ENCODE peak calls at places on chromosomes 6 and 20, in seven cellular contexts. One of them, this sample, is unnamed.

GRCh38 chr6:129140571-129140970 is 257.6 kb downstream of the LAMA2 start:
- DNase-seq in GM12892: no peak
- DNase-seq in H1: no peak
- DNase-seq in SK-N-SH: no peak
- DNase-seq in HepG2: no peak
- DNase-seq in GM12878: no peak
- DNase-seq in K562: no peak
- DNase-seq in this sample: no peak

GRCh38 chr6:121247386-121247785 is 86.9 kb downstream of the TBC1D32 start:
- DNase-seq in GM12892: no peak
- DNase-seq in H1: no peak
- DNase-seq in SK-N-SH: no peak
- DNase-seq in HepG2: no peak
- DNase-seq in GM12878: no peak
- DNase-seq in K562: no peak
- DNase-seq in this sample: no peak

GRCh38 chr6:47147175-47147727 is 105.1 kb upstream of the ADGRF1 start:
- DNase-seq in GM12892: no peak
- DNase-seq in H1: no peak
- DNase-seq in SK-N-SH: no peak
- DNase-seq in HepG2: peak; percentile 50
- DNase-seq in GM12878: no peak
- DNase-seq in K562: no peak
- DNase-seq in this sample: no peak

GRCh38 chr6:146029573-146030184 is 817 bp downstream of the GRM1 start:
- DNase-seq in GM12892: no peak
- DNase-seq in H1: no peak
- DNase-seq in SK-N-SH: peak; percentile 24
- DNase-seq in HepG2: no peak
- DNase-seq in GM12878: no peak
- DNase-seq in K562: no peak
- DNase-seq in this sample: no peak

GRCh38 chr20:56630086-56630493 is 984 bp downstream of the TFAP2C start:
- DNase-seq in GM12892: no peak
- DNase-seq in H1: peak; percentile 91
- DNase-seq in SK-N-SH: peak; percentile 59
- DNase-seq in HepG2: no peak
- DNase-seq in GM12878: no peak
- DNase-seq in K562: peak; percentile 7
- DNase-seq in this sample: peak; percentile 46

GRCh38 chr6:49409951-49410542 is 53.0 kb downstream of the MMUT start:
- DNase-seq in GM12892: peak; percentile 1
- DNase-seq in H1: peak; percentile 89
- DNase-seq in SK-N-SH: peak; percentile 40
- DNase-seq in HepG2: peak; percentile 59
- DNase-seq in GM12878: peak; percentile 8
- DNase-seq in K562: peak; percentile 80
- DNase-seq in this sample: peak; percentile 2

GRCh38 chr6:42338573-42339218 is 113.0 kb downstream of the TRERF1 start:
- DNase-seq in GM12892: no peak
- DNase-seq in H1: no peak
- DNase-seq in SK-N-SH: no peak
- DNase-seq in HepG2: no peak
- DNase-seq in GM12878: no peak
- DNase-seq in K562: peak; percentile 20
- DNase-seq in this sample: no peak

GRCh38 chr6:95574811-95575210 is 2.5 kb upstream of the MANEA start:
- DNase-seq in GM12892: no peak
- DNase-seq in H1: no peak
- DNase-seq in SK-N-SH: no peak
- DNase-seq in HepG2: peak; percentile 47
- DNase-seq in GM12878: no peak
- DNase-seq in K562: no peak
- DNase-seq in this sample: no peak

GRCh38 chr20:1876217-1876921 is 18.8 kb upstream of the SIRPA start:
- DNase-seq in GM12892: no peak
- DNase-seq in H1: no peak
- DNase-seq in SK-N-SH: no peak
- DNase-seq in HepG2: no peak
- DNase-seq in GM12878: no peak
- DNase-seq in K562: no peak
- DNase-seq in this sample: no peak

GRCh38 chr6:47360388-47360787 is 50.7 kb upstream of the TNFRSF21 start:
- DNase-seq in GM12892: no peak
- DNase-seq in H1: no peak
- DNase-seq in SK-N-SH: no peak
- DNase-seq in HepG2: no peak
- DNase-seq in GM12878: peak; percentile 4
- DNase-seq in K562: peak; percentile 6
- DNase-seq in this sample: no peak

GRCh38 chr20:48599106-48599747 is 228.6 kb downstream of the PREX1 start:
- DNase-seq in GM12892: no peak
- DNase-seq in H1: no peak
- DNase-seq in SK-N-SH: no peak
- DNase-seq in HepG2: no peak
- DNase-seq in GM12878: no peak
- DNase-seq in K562: no peak
- DNase-seq in this sample: no peak

GRCh38 chr6:32668226-32668747 is 1.8 kb upstream of the HLA-DQB1 start:
- DNase-seq in GM12892: peak; percentile 29
- DNase-seq in H1: no peak
- DNase-seq in SK-N-SH: no peak
- DNase-seq in HepG2: peak; percentile 31
- DNase-seq in GM12878: peak; percentile 95
- DNase-seq in K562: no peak
- DNase-seq in this sample: peak; percentile 36

GRCh38 chr6:42901538-42901957 is 14.3 kb upstream of the PTCRA start:
- DNase-seq in GM12892: no peak
- DNase-seq in H1: peak; percentile 75
- DNase-seq in SK-N-SH: peak; percentile 72
- DNase-seq in HepG2: peak; percentile 92
- DNase-seq in GM12878: peak; percentile 54
- DNase-seq in K562: peak; percentile 93
- DNase-seq in this sample: no peak

GRCh38 chr6:143449731-143450452 is 603 bp downstream of the ADAT2 start:
- DNase-seq in GM12892: no peak
- DNase-seq in H1: peak; percentile 55
- DNase-seq in SK-N-SH: peak; percentile 15
- DNase-seq in HepG2: peak; percentile 54
- DNase-seq in GM12878: peak; percentile 53
- DNase-seq in K562: peak; percentile 71
- DNase-seq in this sample: no peak

GRCh38 chr6:119337252-119337651 is 12.3 kb downstream of the MAN1A1 start:
- DNase-seq in GM12892: no peak
- DNase-seq in H1: no peak
- DNase-seq in SK-N-SH: no peak
- DNase-seq in HepG2: no peak
- DNase-seq in GM12878: no peak
- DNase-seq in K562: no peak
- DNase-seq in this sample: no peak

GRCh38 chr6:16769986-16770376 is 8.7 kb upstream of the ATXN1 start:
- DNase-seq in GM12892: no peak
- DNase-seq in H1: no peak
- DNase-seq in SK-N-SH: no peak
- DNase-seq in HepG2: no peak
- DNase-seq in GM12878: no peak
- DNase-seq in K562: no peak
- DNase-seq in this sample: no peak

GRCh38 chr6:127976796-127977195 is 75.9 kb upstream of the THEMIS start:
- DNase-seq in GM12892: no peak
- DNase-seq in H1: no peak
- DNase-seq in SK-N-SH: no peak
- DNase-seq in HepG2: no peak
- DNase-seq in GM12878: no peak
- DNase-seq in K562: no peak
- DNase-seq in this sample: no peak

GRCh38 chr6:36659271-36659670 is 19.2 kb upstream of the CDKN1A start:
- DNase-seq in GM12892: no peak
- DNase-seq in H1: no peak
- DNase-seq in SK-N-SH: no peak
- DNase-seq in HepG2: no peak
- DNase-seq in GM12878: no peak
- DNase-seq in K562: no peak
- DNase-seq in this sample: no peak

GRCh38 chr20:13788167-13788834 is 3.5 kb downstream of the NDUFAF5 start:
- DNase-seq in GM12892: peak; percentile 13
- DNase-seq in H1: no peak
- DNase-seq in SK-N-SH: peak; percentile 58
- DNase-seq in HepG2: peak; percentile 88
- DNase-seq in GM12878: peak; percentile 21
- DNase-seq in K562: peak; percentile 54
- DNase-seq in this sample: peak; percentile 15

GRCh38 chr6:126640356-126640755 is 300.4 kb downstream of the CENPW start:
- DNase-seq in GM12892: no peak
- DNase-seq in H1: no peak
- DNase-seq in SK-N-SH: no peak
- DNase-seq in HepG2: no peak
- DNase-seq in GM12878: no peak
- DNase-seq in K562: no peak
- DNase-seq in this sample: no peak
- TF ChIP-seq TAF1 in GM12892: no peak
- TF ChIP-seq TAF1 in H1: no peak
- TF ChIP-seq TAF1 in SK-N-SH: no peak
- TF ChIP-seq TAF1 in HepG2: no peak
- TF ChIP-seq TAF1 in GM12878: no peak
- TF ChIP-seq TAF1 in K562: no peak
- TF ChIP-seq TAF1 in this sample: no peak

DNA sequence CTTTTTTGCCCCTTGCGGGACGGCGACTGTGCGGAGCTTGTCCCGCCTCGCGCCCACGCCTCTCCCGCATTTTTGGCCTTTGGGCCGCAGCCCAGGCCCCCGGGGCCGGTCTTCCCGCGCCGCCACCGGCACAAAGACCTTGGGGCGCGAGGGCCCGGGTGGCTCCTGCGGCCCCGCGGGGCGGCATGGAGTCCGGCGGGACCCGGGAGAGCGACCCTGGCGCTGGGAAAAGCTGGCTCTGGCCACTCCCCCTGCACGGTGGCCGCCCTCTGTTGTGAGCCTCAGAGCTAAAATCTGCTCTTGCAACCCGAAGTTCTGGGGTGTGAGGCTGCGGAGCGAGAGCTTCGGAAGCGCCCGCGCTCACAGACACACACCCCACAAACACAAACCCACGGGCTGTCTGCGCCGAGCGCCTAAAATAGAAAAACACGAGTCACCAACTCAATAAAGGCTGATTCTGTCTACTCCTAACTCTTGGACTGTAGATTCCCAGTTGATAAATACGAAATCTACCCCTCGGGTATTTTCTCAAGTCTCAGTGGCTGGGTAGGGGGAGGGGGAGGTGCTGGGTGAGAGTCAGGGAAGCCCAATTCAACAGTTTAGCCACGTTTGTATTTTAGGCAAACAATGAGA is 496 bp upstream of the BEND3 start:
- DNase-seq in GM12892: peak; percentile 36
- DNase-seq in H1: peak; percentile 84
- DNase-seq in SK-N-SH: peak; percentile 85
- DNase-seq in HepG2: peak; percentile 68
- DNase-seq in GM12878: no peak
- DNase-seq in K562: peak; percentile 82
- DNase-seq in this sample: peak; percentile 43
- TF ChIP-seq TAF1 in GM12892: no peak
- TF ChIP-seq TAF1 in H1: peak; percentile 89
- TF ChIP-seq TAF1 in SK-N-SH: peak; percentile 32
- TF ChIP-seq TAF1 in HepG2: peak; percentile 64
- TF ChIP-seq TAF1 in GM12878: no peak
- TF ChIP-seq TAF1 in K562: no peak
- TF ChIP-seq TAF1 in this sample: peak; percentile 13

GRCh38 chr6:134680433-134680832 is 269.5 kb downstream of the ALDH8A1 start:
- DNase-seq in GM12892: no peak
- DNase-seq in H1: no peak
- DNase-seq in SK-N-SH: no peak
- DNase-seq in HepG2: no peak
- DNase-seq in GM12878: no peak
- DNase-seq in K562: no peak
- DNase-seq in this sample: no peak

GRCh38 chr6:134675110-134676038 is 274.5 kb downstream of the ALDH8A1 start:
- DNase-seq in GM12892: no peak
- DNase-seq in H1: no peak
- DNase-seq in SK-N-SH: no peak
- DNase-seq in HepG2: no peak
- DNase-seq in GM12878: no peak
- DNase-seq in K562: no peak
- DNase-seq in this sample: no peak

GRCh38 chr6:134676307-134677281 is 273.3 kb downstream of the ALDH8A1 start:
- DNase-seq in GM12892: no peak
- DNase-seq in H1: no peak
- DNase-seq in SK-N-SH: no peak
- DNase-seq in HepG2: no peak
- DNase-seq in GM12878: no peak
- DNase-seq in K562: no peak
- DNase-seq in this sample: no peak

GRCh38 chr6:134680021-134680420 is 269.9 kb downstream of the ALDH8A1 start:
- DNase-seq in GM12892: no peak
- DNase-seq in H1: no peak
- DNase-seq in SK-N-SH: no peak
- DNase-seq in HepG2: no peak
- DNase-seq in GM12878: no peak
- DNase-seq in K562: no peak
- DNase-seq in this sample: no peak

DNA sequence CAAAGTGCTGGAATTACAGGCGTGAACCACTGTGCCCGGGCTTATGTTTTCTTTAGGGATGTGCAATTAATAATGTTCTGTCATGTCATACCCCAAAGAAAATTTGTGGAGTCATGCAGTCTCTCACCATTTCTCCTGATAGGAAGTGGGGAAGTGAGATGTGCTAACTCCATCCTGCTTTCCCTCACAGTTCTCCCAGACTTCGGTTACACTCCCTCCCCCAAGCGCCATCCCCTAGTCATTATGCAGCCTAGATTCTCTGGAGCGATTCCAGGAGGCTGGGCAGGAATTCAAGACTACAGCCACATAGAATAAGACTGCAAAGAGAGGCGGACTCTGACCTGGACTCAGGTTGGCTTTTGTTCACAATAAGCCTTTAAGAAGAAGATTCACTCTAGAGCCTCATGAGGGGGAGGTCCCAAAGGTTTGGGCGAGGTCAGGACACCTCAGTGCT is 271.4 kb downstream of the ALDH8A1 start:
- DNase-seq in GM12892: no peak
- DNase-seq in H1: no peak
- DNase-seq in SK-N-SH: no peak
- DNase-seq in HepG2: no peak
- DNase-seq in GM12878: no peak
- DNase-seq in K562: peak; percentile 16
- DNase-seq in this sample: no peak
- TF ChIP-seq TAF1 in GM12892: no peak
- TF ChIP-seq TAF1 in H1: no peak
- TF ChIP-seq TAF1 in SK-N-SH: no peak
- TF ChIP-seq TAF1 in HepG2: no peak
- TF ChIP-seq TAF1 in GM12878: no peak
- TF ChIP-seq TAF1 in K562: no peak
- TF ChIP-seq TAF1 in this sample: no peak

DNA sequence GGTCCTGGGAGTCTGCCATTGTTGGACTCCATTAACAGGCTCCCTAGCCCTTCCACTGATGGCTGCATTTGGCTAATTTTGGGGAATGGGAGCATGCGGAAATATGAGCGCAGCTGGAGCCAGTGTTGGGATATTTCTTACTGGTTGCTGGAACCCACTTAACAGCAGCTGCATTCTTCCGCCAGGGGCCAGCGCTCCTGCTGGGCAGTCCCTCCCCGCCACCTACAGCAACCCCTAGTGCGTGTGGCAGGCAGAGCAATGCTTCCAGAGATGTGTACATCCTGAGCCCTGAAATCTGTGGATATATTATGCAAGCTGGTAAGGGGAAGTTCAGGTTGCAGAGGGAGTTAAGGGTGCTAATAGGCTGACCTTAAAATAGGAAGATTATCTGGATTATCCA is 16.4 kb downstream of the CST8 start:
- DNase-seq in GM12892: no peak
- DNase-seq in H1: no peak
- DNase-seq in SK-N-SH: no peak
- DNase-seq in HepG2: peak; percentile 37
- DNase-seq in GM12878: no peak
- DNase-seq in K562: no peak
- DNase-seq in this sample: no peak
- TF ChIP-seq TAF1 in GM12892: no peak
- TF ChIP-seq TAF1 in H1: no peak
- TF ChIP-seq TAF1 in SK-N-SH: no peak
- TF ChIP-seq TAF1 in HepG2: no peak
- TF ChIP-seq TAF1 in GM12878: no peak
- TF ChIP-seq TAF1 in K562: no peak
- TF ChIP-seq TAF1 in this sample: no peak